ENCODE peak calls at places on chromosomes 3 and 15, in seven cellular contexts. A is left ventricle myocardium inferior, W is H9, U is neural progenitor cell, O is upper lobe of right lung, C is ovary, X is adrenal gland. Q is an unnamed sample.

GRCh38 chr15:57703387-57703786 is 3.1 kb upstream of the POLR2M start:
- DNase-seq in O (no peak), W (no peak), U (no peak), C (no peak), A (no peak), X (no peak), Q (no peak)

GRCh38 chr3:129490273-129490675 is 38.2 kb upstream of the RHO start:
- DNase-seq in W (peak; percentile 90), A (peak; percentile 80), C (peak; percentile 85), O (peak; percentile 86), X (peak; percentile 95), U (peak; percentile 83), Q (peak; percentile 84)

GRCh38 chr15:69976366-69976994 is 121.2 kb downstream of the TLE3 start:
- DNase-seq in C (no peak), A (no peak), W (peak; percentile 53), U (peak; percentile 89), O (no peak), X (no peak), Q (peak; percentile 53)

GRCh38 chr3:15557511-15557946 is 36.0 kb upstream of the COLQ start:
- DNase-seq in C (peak; percentile 46), O (no peak), W (peak; percentile 50), A (no peak), U (peak; percentile 57), X (peak; percentile 84), Q (peak; percentile 71)

GRCh38 chr15:59140422-59141226 is 35.7 kb downstream of the CCNB2 start:
- DNase-seq in W (no peak), O (no peak), C (no peak), U (no peak), A (no peak), X (no peak), Q (no peak)

GRCh38 chr3:16455001-16455400 is 58.5 kb downstream of the RFTN1 start:
- DNase-seq in O (no peak), C (peak; percentile 53), X (no peak), W (no peak), U (no peak), A (peak; percentile 41), Q (no peak)

GRCh38 chr3:39970982-39971381 is 161.6 kb downstream of the MYRIP start:
- DNase-seq in U (no peak), A (no peak), C (no peak), X (no peak), W (no peak), O (no peak), Q (no peak)

GRCh38 chr3:44330444-44330843 is 8.1 kb upstream of the TCAIM start:
- DNase-seq in A (no peak), O (no peak), W (no peak), C (no peak), U (no peak), X (no peak), Q (no peak)

GRCh38 chr3:53816430-53816829 is 29.8 kb downstream of the CHDH start:
- DNase-seq in C (no peak), A (no peak), X (peak; percentile 25), U (no peak), O (no peak), W (no peak), Q (peak; percentile 73)

GRCh38 chr3:101725192-101725889 is 927 bp downstream of the CEP97 start:
- DNase-seq in O (no peak), C (no peak), U (peak; percentile 61), X (peak; percentile 64), A (peak; percentile 19), W (peak; percentile 37), Q (peak; percentile 31)

GRCh38 chr3:129978123-129978522 is 3.6 kb downstream of the TRH start:
- DNase-seq in X (no peak), C (no peak), O (no peak), U (no peak), A (no peak), W (no peak), Q (no peak)

GRCh38 chr3:117523407-117523806 is 813.8 kb downstream of the TUSC7 start:
- DNase-seq in C (no peak), A (no peak), X (no peak), W (peak; percentile 39), O (no peak), U (no peak), Q (no peak)

GRCh38 chr3:1805331-1805730 is 293.3 kb upstream of the CNTN4 start:
- DNase-seq in X (no peak), W (no peak), C (no peak), A (no peak), O (no peak), U (no peak), Q (no peak)

DNA sequence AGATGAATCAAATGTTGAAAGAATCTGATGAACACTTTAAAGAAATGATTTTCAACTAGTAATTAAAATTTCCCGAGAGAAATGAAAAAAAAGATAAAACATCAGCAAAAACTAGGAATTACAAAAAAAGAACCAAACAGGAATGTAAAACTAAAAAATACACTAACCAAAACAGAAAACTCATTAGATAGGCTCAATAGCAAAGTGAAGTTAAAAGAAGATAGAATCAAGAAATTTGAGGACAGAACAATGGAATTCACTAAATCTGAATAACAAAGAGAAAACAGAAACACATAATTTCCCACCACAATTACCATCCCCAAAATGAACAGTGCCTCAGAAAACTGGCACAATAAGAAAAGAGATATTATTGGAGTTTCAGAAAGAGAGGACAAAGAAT is 290.1 kb upstream of the CNTN4 start:
- DNase-seq in X (no peak), O (no peak), A (no peak), U (no peak), C (no peak), W (no peak), Q (no peak)
- H3K27ac ChIP-seq in X (no peak overlapping the region), O (no peak overlapping the region), A (no peak overlapping the region), U (no peak overlapping the region), C (no peak overlapping the region), W (no peak overlapping the region), Q (no peak overlapping the region)

DNA sequence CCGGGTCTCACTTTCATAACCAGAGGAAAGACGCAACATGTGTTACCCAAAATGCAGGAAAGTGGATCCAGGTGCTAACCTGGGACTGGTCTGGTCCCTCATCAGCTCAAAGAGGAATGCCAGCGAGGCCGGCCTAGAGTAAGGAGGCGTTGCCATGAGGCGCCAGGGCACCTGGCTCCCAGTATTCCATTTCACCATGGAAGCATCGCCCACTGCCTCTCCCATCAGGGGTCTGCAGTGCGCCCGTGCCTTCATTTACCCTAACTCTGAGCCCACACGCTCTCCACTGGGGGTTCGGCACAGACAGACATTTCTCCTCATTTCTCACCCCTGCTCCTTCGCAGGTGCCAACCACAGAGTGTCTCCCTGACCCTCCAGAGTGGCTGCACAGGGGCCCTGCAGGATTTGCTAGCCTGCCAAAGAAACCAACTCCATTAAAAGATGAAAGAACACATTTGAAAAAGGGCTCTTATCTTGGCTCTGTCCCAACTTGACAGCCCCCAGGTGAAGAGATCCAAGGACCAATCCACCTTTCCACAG is 61.5 kb downstream of the ABTB1 start:
- DNase-seq in X (no peak), U (no peak), O (no peak), A (no peak), C (no peak), W (no peak), Q (no peak)
- H3K4me1 ChIP-seq in X (peaks cover 65% of the 10 kb centered on the region), U (peaks cover 30% of the 10 kb centered on the region), O (peaks cover 50% of the 10 kb centered on the region), A (peaks cover 98% of the 10 kb centered on the region), C (peaks cover 9% of the 10 kb centered on the region), W (peaks cover 5% of the 10 kb centered on the region), Q (no peaks in the 10 kb centered on the region)

DNA sequence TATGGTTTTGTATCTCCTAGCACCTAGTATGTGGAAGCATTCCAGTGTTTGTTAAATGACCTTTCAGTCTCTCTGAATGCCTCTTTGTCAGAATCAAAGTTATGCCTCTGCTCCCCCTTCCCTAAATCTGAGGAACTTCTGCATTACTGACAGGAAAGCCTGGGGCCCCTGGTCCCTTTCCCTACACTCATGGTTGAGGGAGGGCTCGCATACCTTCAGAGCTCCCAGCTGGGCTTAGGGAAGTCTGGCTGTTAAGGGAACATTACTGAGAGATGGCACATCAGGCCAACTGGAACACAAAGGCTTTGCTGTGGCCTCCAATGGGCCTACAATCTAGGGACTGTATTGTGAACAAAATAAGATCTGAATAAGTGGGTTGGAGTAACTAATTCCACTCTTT is 10.3 kb downstream of the PKM start:
- DNase-seq in X (no peak), O (no peak), A (no peak), C (no peak), W (no peak), U (no peak), Q (no peak)
- H3K27ac ChIP-seq in X (no peak overlapping the region), O (no peak overlapping the region), A (no peak overlapping the region), C (no peak overlapping the region), W (no peak overlapping the region), U (no peak overlapping the region), Q (no peak overlapping the region)

GRCh38 chr3:49339947-49340800 is at the start of gene USP4:
- DNase-seq in A (peak; percentile 93), W (peak; percentile 84), C (peak; percentile 90), O (peak; percentile 98), U (peak; percentile 91), X (peak; percentile 94), Q (peak; percentile 95)
- H3K4me1 ChIP-seq in A (peaks cover 43% of the 10 kb centered on the region), W (no peaks in the 10 kb centered on the region), C (peaks cover 5% of the 10 kb centered on the region), O (peaks cover 27% of the 10 kb centered on the region), U (peaks cover 7% of the 10 kb centered on the region), X (peaks cover 34% of the 10 kb centered on the region), Q (peaks cover 11% of the 10 kb centered on the region)

GRCh38 chr15:80932989-80933388 is 56.6 kb downstream of the MESD start:
- DNase-seq in C (peak; percentile 63), A (peak; percentile 56), X (peak; percentile 63), U (no peak), O (no peak), W (no peak), Q (no peak)

GRCh38 chr15:80940331-80940730 is 49.3 kb downstream of the MESD start:
- DNase-seq in X (no peak), O (no peak), U (no peak), W (no peak), C (no peak), A (no peak), Q (no peak)

GRCh38 chr15:80934761-80935221 is 54.8 kb downstream of the MESD start:
- DNase-seq in U (no peak), O (no peak), A (no peak), X (no peak), C (no peak), W (peak; percentile 36), Q (peak; percentile 50)

GRCh38 chr15:80937718-80938117 is 51.9 kb downstream of the MESD start:
- DNase-seq in C (no peak), W (no peak), O (no peak), U (no peak), X (no peak), A (no peak), Q (no peak)

GRCh38 chr15:80936288-80937078 is 53.1 kb downstream of the MESD start:
- DNase-seq in X (no peak), O (no peak), W (no peak), C (no peak), U (no peak), A (no peak), Q (no peak)
- H3K27ac ChIP-seq in X (no peak overlapping the region), O (no peak overlapping the region), W (no peak overlapping the region), C (no peak overlapping the region), U (no peak overlapping the region), A (no peak overlapping the region), Q (no peak overlapping the region)

Q was measured in thyroid gland.